ENCODE peak calls at places on chromosomes 1 and 21, in six cellular contexts. One of them, this sample, is unnamed. For H3K9me3, the result is how much of the 10 kb centered on the place peaks cover.

GRCh38 chr1:248611883-248612282 is 14.4 kb upstream of the OR2T10 start:
- DNase-seq in endodermal cell: no peak
- DNase-seq in BE2C: no peak
- DNase-seq in prostate gland: no peak
- DNase-seq in adipocyte: no peak
- DNase-seq in GM23248: no peak
- DNase-seq in this sample: no peak

GRCh38 chr1:155226188-155226909 is 17.9 kb downstream of the MTX1 start:
- DNase-seq in endodermal cell: peak
- DNase-seq in BE2C: peak
- DNase-seq in prostate gland: no peak
- DNase-seq in adipocyte: peak
- DNase-seq in GM23248: peak
- DNase-seq in this sample: peak

GRCh38 chr1:91170571-91170970 is 148.7 kb upstream of the ZNF644 start:
- DNase-seq in endodermal cell: no peak
- DNase-seq in BE2C: no peak
- DNase-seq in prostate gland: no peak
- DNase-seq in adipocyte: no peak
- DNase-seq in GM23248: no peak
- DNase-seq in this sample: no peak

GRCh38 chr1:20483833-20484525 is 2.0 kb downstream of the CAMK2N1 start:
- DNase-seq in endodermal cell: peak
- DNase-seq in BE2C: peak
- DNase-seq in prostate gland: no peak
- DNase-seq in adipocyte: peak
- DNase-seq in GM23248: peak
- DNase-seq in this sample: peak

GRCh38 chr1:232998646-232999045 is 48.2 kb downstream of the NTPCR start:
- DNase-seq in endodermal cell: no peak
- DNase-seq in BE2C: no peak
- DNase-seq in prostate gland: no peak
- DNase-seq in adipocyte: no peak
- DNase-seq in GM23248: peak
- DNase-seq in this sample: no peak

GRCh38 chr1:93080424-93080823 is 1.3 kb downstream of the MTF2 start:
- DNase-seq in endodermal cell: no peak
- DNase-seq in BE2C: no peak
- DNase-seq in prostate gland: no peak
- DNase-seq in adipocyte: peak
- DNase-seq in GM23248: peak
- DNase-seq in this sample: no peak

GRCh38 chr1:25711555-25712298 is 88.3 kb upstream of the SELENON start:
- DNase-seq in endodermal cell: peak
- DNase-seq in BE2C: no peak
- DNase-seq in prostate gland: no peak
- DNase-seq in adipocyte: peak
- DNase-seq in GM23248: peak
- DNase-seq in this sample: peak

GRCh38 chr1:19432943-19433609 is 52.3 kb downstream of the CAPZB start:
- DNase-seq in endodermal cell: no peak
- DNase-seq in BE2C: no peak
- DNase-seq in prostate gland: no peak
- DNase-seq in adipocyte: no peak
- DNase-seq in GM23248: peak
- DNase-seq in this sample: no peak

GRCh38 chr1:182972821-182973220 is 19.9 kb upstream of the SHCBP1L start:
- DNase-seq in endodermal cell: no peak
- DNase-seq in BE2C: no peak
- DNase-seq in prostate gland: no peak
- DNase-seq in adipocyte: no peak
- DNase-seq in GM23248: no peak
- DNase-seq in this sample: no peak

GRCh38 chr1:8540266-8540926 is 222.5 kb downstream of the SLC45A1 start:
- DNase-seq in endodermal cell: no peak
- DNase-seq in BE2C: no peak
- DNase-seq in prostate gland: peak
- DNase-seq in adipocyte: peak
- DNase-seq in GM23248: peak
- DNase-seq in this sample: no peak

GRCh38 chr1:116878804-116879477 is 30.8 kb upstream of the PTGFRN start:
- DNase-seq in endodermal cell: peak
- DNase-seq in BE2C: peak
- DNase-seq in prostate gland: peak
- DNase-seq in adipocyte: peak
- DNase-seq in GM23248: peak
- DNase-seq in this sample: no peak

GRCh38 chr1:99327357-99327756 is 63.1 kb downstream of the PLPPR4 start:
- DNase-seq in endodermal cell: no peak
- DNase-seq in BE2C: no peak
- DNase-seq in prostate gland: peak
- DNase-seq in adipocyte: no peak
- DNase-seq in GM23248: no peak
- DNase-seq in this sample: no peak

GRCh38 chr1:21896652-21897532 is 40.2 kb downstream of the HSPG2 start:
- DNase-seq in endodermal cell: peak
- DNase-seq in BE2C: no peak
- DNase-seq in prostate gland: peak
- DNase-seq in adipocyte: peak
- DNase-seq in GM23248: peak
- DNase-seq in this sample: no peak

GRCh38 chr1:18344755-18345154 is 136.0 kb upstream of the KLHDC7A start:
- DNase-seq in endodermal cell: no peak
- DNase-seq in BE2C: peak
- DNase-seq in prostate gland: no peak
- DNase-seq in adipocyte: no peak
- DNase-seq in GM23248: no peak
- DNase-seq in this sample: no peak

DNA sequence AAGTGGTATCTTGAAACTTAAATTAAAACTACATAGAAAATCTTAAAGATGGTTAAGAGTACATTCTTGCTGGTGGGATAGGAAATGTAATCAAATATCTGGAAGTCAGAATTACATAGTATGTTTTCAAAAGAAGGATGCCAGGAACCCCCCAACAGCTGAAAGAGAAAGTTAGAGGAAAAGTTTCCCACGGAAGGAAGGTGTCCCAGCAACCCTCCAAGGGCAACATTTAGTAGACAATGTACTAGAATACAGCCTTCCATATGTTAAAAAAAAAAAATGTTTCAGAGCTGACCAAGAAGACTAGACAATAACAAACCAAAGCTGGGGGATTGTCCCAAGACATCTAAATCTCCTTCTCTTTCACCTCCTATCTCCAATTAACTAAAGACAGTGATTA is 2.2 kb downstream of the DEDD start:
- DNase-seq in endodermal cell: no peak
- DNase-seq in BE2C: no peak
- DNase-seq in prostate gland: no peak
- DNase-seq in adipocyte: no peak
- DNase-seq in GM23248: no peak
- DNase-seq in this sample: no peak
- H3K4me3 ChIP-seq in endodermal cell: peak
- H3K4me3 ChIP-seq in BE2C: no peak
- H3K4me3 ChIP-seq in prostate gland: no peak
- H3K4me3 ChIP-seq in adipocyte: peak
- H3K4me3 ChIP-seq in GM23248: peak
- H3K4me3 ChIP-seq in this sample: no peak

GRCh38 chr1:76303348-76303712 is 228.8 kb downstream of the ST6GALNAC3 start:
- DNase-seq in endodermal cell: no peak
- DNase-seq in BE2C: no peak
- DNase-seq in prostate gland: no peak
- DNase-seq in adipocyte: no peak
- DNase-seq in GM23248: no peak
- DNase-seq in this sample: no peak

GRCh38 chr1:76302711-76303347 is 228.3 kb downstream of the ST6GALNAC3 start:
- DNase-seq in endodermal cell: no peak
- DNase-seq in BE2C: no peak
- DNase-seq in prostate gland: no peak
- DNase-seq in adipocyte: peak
- DNase-seq in GM23248: no peak
- DNase-seq in this sample: no peak

GRCh38 chr1:76298399-76298798 is 223.9 kb downstream of the ST6GALNAC3 start:
- DNase-seq in endodermal cell: no peak
- DNase-seq in BE2C: no peak
- DNase-seq in prostate gland: no peak
- DNase-seq in adipocyte: no peak
- DNase-seq in GM23248: no peak
- DNase-seq in this sample: no peak

GRCh38 chr1:76300556-76300955 is 226.0 kb downstream of the ST6GALNAC3 start:
- DNase-seq in endodermal cell: no peak
- DNase-seq in BE2C: no peak
- DNase-seq in prostate gland: no peak
- DNase-seq in adipocyte: no peak
- DNase-seq in GM23248: no peak
- DNase-seq in this sample: no peak

DNA sequence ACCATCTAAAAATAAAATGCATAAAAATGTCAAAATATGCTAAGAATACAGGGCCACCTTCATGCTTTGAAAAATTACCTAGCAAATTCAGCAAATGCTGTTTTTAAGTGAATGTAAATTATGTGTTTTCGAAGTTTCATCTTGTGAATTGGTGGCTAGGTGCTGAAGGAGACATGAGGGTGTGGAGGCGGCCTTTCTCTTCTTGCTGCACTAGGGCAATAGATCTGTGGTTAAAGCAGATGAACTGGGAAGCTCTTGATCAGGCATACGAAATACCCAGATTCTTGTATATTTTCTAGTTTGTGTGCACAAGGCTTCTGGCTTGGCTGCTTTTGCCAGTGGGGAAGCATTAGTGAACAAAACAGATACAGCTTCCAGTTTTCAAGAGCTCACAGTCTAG is 224.5 kb downstream of the ST6GALNAC3 start:
- DNase-seq in endodermal cell: no peak
- DNase-seq in BE2C: no peak
- DNase-seq in prostate gland: no peak
- DNase-seq in adipocyte: no peak
- DNase-seq in GM23248: no peak
- DNase-seq in this sample: no peak
- H3K9me3 ChIP-seq in endodermal cell: under half
- H3K9me3 ChIP-seq in BE2C: under half
- H3K9me3 ChIP-seq in prostate gland: under half
- H3K9me3 ChIP-seq in adipocyte: under half
- H3K9me3 ChIP-seq in GM23248: under half
- H3K9me3 ChIP-seq in this sample: under half

GRCh38 chr1:61141288-61142044 is 59.1 kb downstream of the NFIA start:
- DNase-seq in endodermal cell: no peak
- DNase-seq in BE2C: no peak
- DNase-seq in prostate gland: no peak
- DNase-seq in adipocyte: peak
- DNase-seq in GM23248: peak
- DNase-seq in this sample: no peak

GRCh38 chr1:61140778-61141177 is 58.4 kb downstream of the NFIA start:
- DNase-seq in endodermal cell: no peak
- DNase-seq in BE2C: no peak
- DNase-seq in prostate gland: no peak
- DNase-seq in adipocyte: no peak
- DNase-seq in GM23248: no peak
- DNase-seq in this sample: no peak

GRCh38 chr1:61138305-61138704 is 55.9 kb downstream of the NFIA start:
- DNase-seq in endodermal cell: no peak
- DNase-seq in BE2C: no peak
- DNase-seq in prostate gland: no peak
- DNase-seq in adipocyte: no peak
- DNase-seq in GM23248: no peak
- DNase-seq in this sample: no peak

GRCh38 chr1:61139324-61140055 is 57.1 kb downstream of the NFIA start:
- DNase-seq in endodermal cell: no peak
- DNase-seq in BE2C: peak
- DNase-seq in prostate gland: no peak
- DNase-seq in adipocyte: peak
- DNase-seq in GM23248: peak
- DNase-seq in this sample: no peak

DNA sequence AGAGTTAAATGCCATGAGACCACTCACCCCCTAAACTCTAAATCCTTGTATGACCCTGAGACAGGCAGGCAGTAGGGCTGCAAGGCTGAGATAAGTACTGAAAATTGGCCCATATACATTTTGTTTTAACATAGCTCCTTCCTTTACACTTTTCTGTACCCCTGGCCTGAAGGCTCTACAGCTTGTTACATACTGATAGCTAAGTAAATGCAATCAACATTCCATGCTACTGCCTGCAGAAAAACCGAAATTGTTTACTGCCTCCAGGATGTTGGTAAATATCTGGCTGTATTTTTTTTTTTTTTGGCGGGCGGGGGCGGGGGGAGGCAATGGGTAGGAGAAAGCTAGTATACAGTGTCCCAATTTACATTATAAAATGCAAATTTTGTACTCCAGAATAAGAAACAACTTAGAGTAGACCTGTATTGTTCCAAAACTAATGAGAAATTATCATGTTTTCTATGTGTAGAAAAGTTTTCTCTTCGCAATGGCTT is 57.7 kb downstream of the NFIA start:
- DNase-seq in endodermal cell: no peak
- DNase-seq in BE2C: no peak
- DNase-seq in prostate gland: no peak
- DNase-seq in adipocyte: no peak
- DNase-seq in GM23248: no peak
- DNase-seq in this sample: no peak
- H3K4me3 ChIP-seq in endodermal cell: no peak
- H3K4me3 ChIP-seq in BE2C: no peak
- H3K4me3 ChIP-seq in prostate gland: no peak
- H3K4me3 ChIP-seq in adipocyte: no peak
- H3K4me3 ChIP-seq in GM23248: no peak
- H3K4me3 ChIP-seq in this sample: no peak

GRCh38 chr21:7957713-7958064 is 2563.7 kb upstream of the TPTE start:
- DNase-seq in endodermal cell: no peak
- DNase-seq in BE2C: no peak
- DNase-seq in prostate gland: no peak
- DNase-seq in adipocyte: no peak
- DNase-seq in GM23248: no peak
- DNase-seq in this sample: no peak
- H3K9me3 ChIP-seq in endodermal cell: under half
- H3K9me3 ChIP-seq in BE2C: under half
- H3K9me3 ChIP-seq in prostate gland: under half
- H3K9me3 ChIP-seq in adipocyte: half or more
- H3K9me3 ChIP-seq in GM23248: under half
- H3K9me3 ChIP-seq in this sample: under half

This sample was measured in SJSA1.